ENCODE peak calls at places on chromosomes 3 and 15, in four cellular contexts. H is MCF 10A; S is activated naive CD4-positive, alpha-beta T cell treated with anti-CD3 and anti-CD28 coated beads for 36 hours; I is left cardiac atrium. V is an unnamed sample.
A peak's percentile ranks its signal among the peaks of the same experiment; 100 is the strongest.

GRCh38 chr15:78761891-78762385 is 49.3 kb downstream of the ADAMTS7 start:
- DNase-seq in H (no peak), S (no peak), I (no peak), V (peak; percentile 19)

GRCh38 chr15:67815036-67815592 is 10.2 kb upstream of the SKOR1 start:
- DNase-seq in S (no peak), I (no peak), H (no peak), V (no peak)

GRCh38 chr15:90787881-90788280 is 70.7 kb downstream of the BLM start:
- DNase-seq in H (no peak), I (no peak), S (no peak), V (no peak)

GRCh38 chr3:141648055-141648910 is 89.8 kb upstream of the RNF7 start:
- DNase-seq in S (no peak), H (no peak), I (no peak), V (no peak)

GRCh38 chr3:33360136-33360825 is 79.9 kb downstream of the UBP1 start:
- DNase-seq in S (no peak), I (no peak), H (peak; percentile 54), V (no peak)

GRCh38 chr3:170038434-170039110 is 777 bp downstream of the GPR160 start:
- DNase-seq in S (peak; percentile 48), I (no peak), H (peak; percentile 5), V (no peak)

GRCh38 chr3:112514527-112515128 is 15.4 kb upstream of the BTLA start:
- DNase-seq in H (no peak), I (no peak), S (peak; percentile 51), V (no peak)

GRCh38 chr3:141360888-141361598 is 7.3 kb upstream of the ZBTB38 start:
- DNase-seq in S (no peak), I (no peak), H (peak; percentile 83), V (no peak)

GRCh38 chr15:34280193-34280592 is 55.4 kb downstream of the EMC4 start:
- DNase-seq in H (no peak), I (no peak), S (no peak), V (no peak)

V was measured in left ventricle myocardium superior.